ENCODE peak calls at places on chromosome 15, in five cellular contexts. M is fibroblast of mammary gland, P is fibroblast of the aortic adventitia, A is hepatocyte, I is thoracic aorta. K is an unnamed sample.

GRCh38 chr15:68301300-68301699 is 23.8 kb downstream of the FEM1B start:
- DNase-seq in M (no peak), P (no peak), A (no peak), I (no peak), K (no peak)

GRCh38 chr15:43991235-43991634 is 164.4 kb downstream of the WDR76 start:
- DNase-seq in M (no peak), P (no peak), A (no peak), I (no peak), K (no peak)

GRCh38 chr15:90214553-90215205 is 13.5 kb downstream of the SEMA4B start:
- DNase-seq in M (no peak), P (no peak), A (peak; percentile 26), I (no peak), K (no peak)

GRCh38 chr15:43534897-43535296 is 17.5 kb downstream of the MAP1A start:
- DNase-seq in M (no peak), P (no peak), A (no peak), I (no peak), K (no peak)

GRCh38 chr15:43511012-43511885 is 6.2 kb upstream of the MAP1A start:
- DNase-seq in M (no peak), P (peak; percentile 21), A (peak; percentile 49), I (no peak), K (no peak)

GRCh38 chr15:51403072-51403878 is 61.8 kb downstream of the GLDN start:
- DNase-seq in M (peak; percentile 66), P (peak; percentile 74), A (peak; percentile 57), I (no peak), K (no peak)

GRCh38 chr15:40477703-40478269 is 7.0 kb downstream of the CHST14 start:
- DNase-seq in M (no peak), P (no peak), A (no peak), I (no peak), K (peak; percentile 32)

GRCh38 chr15:62914461-62915079 is 128.0 kb upstream of the TPM1 start:
- DNase-seq in M (no peak), P (no peak), A (no peak), I (no peak), K (no peak)

GRCh38 chr15:51706347-51706746 is 25.0 kb downstream of the SCG3 start:
- DNase-seq in M (peak; percentile 86), P (peak; percentile 28), A (no peak), I (no peak), K (no peak)

GRCh38 chr15:42131826-42132806 is 24.3 kb downstream of the PLA2G4F start:
- DNase-seq in M (no peak), P (no peak), A (peak; percentile 22), I (no peak), K (no peak)

GRCh38 chr15:49831206-49831965 is 210.5 kb downstream of the DTWD1 start:
- DNase-seq in M (peak; percentile 100), P (peak; percentile 90), A (peak; percentile 19), I (no peak), K (no peak)

GRCh38 chr15:62975515-62975914 is 67.0 kb upstream of the TPM1 start:
- DNase-seq in M (no peak), P (no peak), A (no peak), I (no peak), K (no peak)

GRCh38 chr15:42734076-42734672 is 2.8 kb downstream of the CDAN1 start:
- DNase-seq in M (no peak), P (no peak), A (no peak), I (no peak), K (no peak)

GRCh38 chr15:83848315-83849050 is 194.6 kb downstream of the ADAMTSL3 start:
- DNase-seq in M (peak; percentile 97), P (peak; percentile 94), A (peak; percentile 33), I (no peak), K (no peak)

GRCh38 chr15:56754993-56755392 is 21.7 kb upstream of the ZNF280D start:
- DNase-seq in M (peak; percentile 68), P (peak; percentile 64), A (no peak), I (no peak), K (no peak)

GRCh38 chr15:78206326-78207109 is 27.8 kb downstream of the ACSBG1 start:
- DNase-seq in M (no peak), P (no peak), A (peak; percentile 4), I (no peak), K (no peak)

GRCh38 chr15:87347806-87348515 is 908.6 kb downstream of the NTRK3 start:
- DNase-seq in M (no peak), P (no peak), A (no peak), I (no peak), K (no peak)

GRCh38 chr15:65598468-65598867 is 12.5 kb downstream of the INTS14 start:
- DNase-seq in M (no peak), P (no peak), A (no peak), I (no peak), K (no peak)

GRCh38 chr15:56760186-56760585 is 26.9 kb upstream of the ZNF280D start:
- DNase-seq in M (peak; percentile 34), P (peak; percentile 54), A (peak; percentile 39), I (no peak), K (no peak)

GRCh38 chr15:45112143-45112591 is 1.8 kb downstream of the DUOX2 start:
- DNase-seq in M (no peak), P (no peak), A (no peak), I (no peak), K (no peak)

GRCh38 chr15:94691169-94691568 is 459.8 kb downstream of the MCTP2 start:
- DNase-seq in M (no peak), P (no peak), A (no peak), I (no peak), K (no peak)

GRCh38 chr15:89197503-89197971 is 23.8 kb downstream of the RLBP1 start:
- DNase-seq in M (no peak), P (no peak), A (peak; percentile 37), I (no peak), K (peak; percentile 81)

GRCh38 chr15:39235084-39235795 is 345.6 kb upstream of the THBS1 start:
- DNase-seq in M (peak; percentile 75), P (no peak), A (no peak), I (no peak), K (no peak)

GRCh38 chr15:33551860-33552259 is 241.1 kb downstream of the RYR3 start:
- DNase-seq in M (no peak), P (no peak), A (no peak), I (no peak), K (no peak)

GRCh38 chr15:89662893-89663673 is 7.8 kb upstream of the KIF7 start:
- DNase-seq in M (peak; percentile 94), P (peak; percentile 97), A (peak; percentile 72), I (peak; percentile 51), K (peak; percentile 66)

GRCh38 chr15:51499379-51499976 is 123.1 kb downstream of the DMXL2 start:
- DNase-seq in M (peak; percentile 61), P (peak; percentile 48), A (peak; percentile 28), I (no peak), K (no peak)

GRCh38 chr15:56342653-56343052 is 22.6 kb upstream of the TEX9 start:
- DNase-seq in M (peak; percentile 51), P (peak; percentile 68), A (no peak), I (no peak), K (no peak)

GRCh38 chr15:39698444-39699390 is 83.9 kb downstream of the FSIP1 start:
- DNase-seq in M (no peak), P (no peak), A (peak; percentile 23), I (no peak), K (peak; percentile 56)

GRCh38 chr15:91945385-91945784 is 91.9 kb downstream of the SLCO3A1 start:
- DNase-seq in M (no peak), P (no peak), A (no peak), I (no peak), K (no peak)

GRCh38 chr15:91941871-91942270 is 88.4 kb downstream of the SLCO3A1 start:
- DNase-seq in M (peak; percentile 30), P (peak; percentile 60), A (no peak), I (no peak), K (no peak)

GRCh38 chr15:91940466-91941381 is 87.2 kb downstream of the SLCO3A1 start:
- DNase-seq in M (peak; percentile 24), P (no peak), A (no peak), I (no peak), K (peak; percentile 61)

GRCh38 chr15:91944334-91944733 is 90.8 kb downstream of the SLCO3A1 start:
- DNase-seq in M (no peak), P (no peak), A (no peak), I (no peak), K (no peak)

DNA sequence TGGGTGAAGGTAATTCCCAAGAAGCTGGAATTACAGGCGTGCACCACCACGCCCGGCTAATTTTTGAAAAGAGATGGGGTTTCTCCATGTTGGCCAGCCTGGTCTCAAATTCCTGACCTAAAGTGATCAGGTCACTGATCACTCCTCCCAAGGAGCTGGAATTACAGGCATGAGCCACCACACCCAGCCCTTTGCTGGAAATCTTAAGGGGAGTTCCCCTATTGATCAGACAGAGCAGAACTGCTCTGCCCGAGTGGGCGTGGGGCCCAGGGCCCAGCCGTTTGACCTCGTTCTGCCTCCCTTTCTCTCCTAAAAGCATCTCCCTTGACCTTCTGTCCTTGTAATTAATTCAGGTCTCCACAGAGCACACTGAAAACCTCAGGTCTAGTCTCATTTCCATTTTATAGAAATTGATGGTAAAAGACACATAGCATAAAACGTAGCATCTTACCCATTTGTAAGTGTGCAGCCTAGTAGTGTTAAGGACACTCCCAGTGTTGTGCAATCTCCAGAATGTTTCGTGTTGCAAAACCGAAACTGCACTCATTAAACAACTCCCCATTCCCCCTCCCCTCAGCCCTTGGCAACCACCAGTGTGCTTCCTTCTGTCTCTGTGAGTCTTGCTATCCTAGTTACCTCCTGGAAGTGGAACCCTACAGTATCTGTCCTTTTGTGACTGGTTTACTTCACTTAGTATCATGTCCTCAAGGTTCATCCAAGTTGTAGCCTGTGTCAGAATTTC is 89.3 kb downstream of the SLCO3A1 start:
- DNase-seq in M (peak; percentile 95), P (peak; percentile 95), A (peak; percentile 86), I (peak; percentile 66), K (peak; percentile 84)
- H3K4me3 ChIP-seq in M (peak overlapping the region; percentile 16), P (peak overlapping the region; percentile 48), A (no peak overlapping the region), I (peak overlapping the region; percentile 30), K (peak overlapping the region; percentile 23)

GRCh38 chr15:31970007-31970406 is 60.3 kb upstream of the CHRNA7 start:
- DNase-seq in M (no peak), P (no peak), A (no peak), I (no peak), K (no peak)

DNA sequence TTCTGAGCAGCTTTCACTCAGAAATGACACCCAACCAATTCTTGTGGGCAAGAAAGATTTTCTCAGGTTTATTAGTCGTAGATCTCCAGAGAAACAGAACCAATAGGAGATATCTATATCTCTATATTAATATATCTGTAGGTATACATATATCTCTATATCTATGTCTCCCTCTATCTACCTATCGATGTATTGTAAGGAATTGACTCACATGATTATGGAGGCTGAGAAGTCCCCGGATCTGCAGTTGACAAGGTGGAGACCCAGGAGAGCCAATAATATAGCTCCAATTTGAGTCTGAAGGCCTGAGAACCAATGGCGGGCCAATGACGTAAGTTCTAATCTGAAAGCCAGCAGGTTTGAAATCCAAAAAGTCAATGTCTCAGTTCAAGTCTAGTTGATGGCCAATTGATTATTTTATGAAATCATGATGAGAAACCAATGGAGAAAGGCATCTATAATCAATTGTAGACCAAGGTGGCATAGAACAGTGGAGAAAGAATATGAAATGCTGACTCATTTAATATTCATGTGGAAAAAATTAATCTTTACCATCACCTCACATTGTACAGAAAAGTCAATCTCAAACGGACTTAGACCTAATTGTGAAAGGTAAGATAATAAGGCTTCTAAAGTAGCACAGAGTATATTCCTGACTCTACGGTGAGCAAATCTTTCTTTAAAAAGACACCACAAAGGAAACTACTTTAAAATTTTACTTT is 65.6 kb upstream of the CHRNA7 start:
- DNase-seq in M (no peak), P (no peak), A (no peak), I (no peak), K (no peak)
- TF ChIP-seq CTCF in M (no peak), P (no peak), A (no peak), I (no peak), K (no peak)

GRCh38 chr15:60005352-60006202 is 1.5 kb downstream of the FOXB1 start:
- DNase-seq in M (no peak), P (no peak), A (no peak), I (no peak), K (peak; percentile 83)
- H3K4me3 ChIP-seq in M (no peak overlapping the region), P (peak overlapping the region; percentile 42), A (peak overlapping the region; percentile 15), I (peak overlapping the region; percentile 72), K (peak overlapping the region; percentile 51)

GRCh38 chr15:100189319-100189718 is 152.5 kb downstream of the ADAMTS17 start:
- DNase-seq in M (no peak), P (no peak), A (no peak), I (no peak), K (no peak)
- TF ChIP-seq CTCF in M (no peak), P (no peak), A (no peak), I (no peak), K (no peak)

K was measured in upper lobe of left lung.